ENCODE peak calls at places on chromosomes 1 and 21, in seven cellular contexts. V is AG04449, S is uterus, U is Caco-2, M is breast epithelium, B is SK-N-SH, C is small intestine. F is an unnamed sample.
A peak's percentile ranks its signal among the peaks of the same experiment; 100 is the strongest.

GRCh38 chr1:107914144-107914543 is 50.8 kb downstream of the VAV3 start:
- DNase-seq in V (no peak), S (no peak), U (no peak), M (no peak), B (no peak), C (peak; percentile 69), F (no peak)

GRCh38 chr1:198655464-198656121 is 16.8 kb downstream of the PTPRC start:
- DNase-seq in V (no peak), S (no peak), U (no peak), M (no peak), B (no peak), C (no peak), F (no peak)

GRCh38 chr1:211517006-211517405 is 25.0 kb upstream of the RD3 start:
- DNase-seq in V (no peak), S (no peak), U (peak; percentile 43), M (no peak), B (no peak), C (peak; percentile 82), F (no peak)

GRCh38 chr1:22315315-22316078 is 136.2 kb upstream of the ZBTB40 start:
- DNase-seq in V (no peak), S (no peak), U (no peak), M (peak; percentile 49), B (peak; percentile 56), C (no peak), F (peak; percentile 77)

GRCh38 chr1:82246050-82246449 is 445.3 kb downstream of the ADGRL2 start:
- DNase-seq in V (no peak), S (no peak), U (no peak), M (no peak), B (no peak), C (no peak), F (no peak)

GRCh38 chr1:10451286-10451685 is 1.5 kb downstream of the CORT start:
- DNase-seq in V (no peak), S (no peak), U (no peak), M (no peak), B (peak; percentile 65), C (no peak), F (no peak)

GRCh38 chr21:33029975-33030461 is 4.3 kb downstream of the OLIG2 start:
- DNase-seq in V (no peak), S (no peak), U (no peak), M (no peak), B (no peak), C (no peak), F (no peak)

GRCh38 chr1:207423560-207424292 is 30.4 kb upstream of the CR2 start:
- DNase-seq in V (no peak), S (no peak), U (peak; percentile 10), M (no peak), B (no peak), C (peak; percentile 9), F (no peak)

GRCh38 chr1:6350416-6351088 is 43.0 kb downstream of the ACOT7 start:
- DNase-seq in V (no peak), S (no peak), U (no peak), M (peak; percentile 86), B (peak; percentile 10), C (peak; percentile 47), F (no peak)

GRCh38 chr1:234840843-234841242 is 230.9 kb upstream of the IRF2BP2 start:
- DNase-seq in V (no peak), S (no peak), U (no peak), M (no peak), B (no peak), C (no peak), F (peak; percentile 75)

GRCh38 chr1:27981146-27981545 is 21.4 kb downstream of the XKR8 start:
- DNase-seq in V (no peak), S (no peak), U (no peak), M (no peak), B (no peak), C (no peak), F (no peak)

GRCh38 chr1:30437059-30437576 is 286.3 kb downstream of the MATN1 start:
- DNase-seq in V (no peak), S (peak; percentile 1), U (no peak), M (no peak), B (no peak), C (no peak), F (no peak)

GRCh38 chr1:154353460-154353904 is 28.2 kb downstream of the ATP8B2 start:
- DNase-seq in V (no peak), S (peak; percentile 41), U (peak; percentile 69), M (no peak), B (no peak), C (peak; percentile 96), F (no peak)

DNA sequence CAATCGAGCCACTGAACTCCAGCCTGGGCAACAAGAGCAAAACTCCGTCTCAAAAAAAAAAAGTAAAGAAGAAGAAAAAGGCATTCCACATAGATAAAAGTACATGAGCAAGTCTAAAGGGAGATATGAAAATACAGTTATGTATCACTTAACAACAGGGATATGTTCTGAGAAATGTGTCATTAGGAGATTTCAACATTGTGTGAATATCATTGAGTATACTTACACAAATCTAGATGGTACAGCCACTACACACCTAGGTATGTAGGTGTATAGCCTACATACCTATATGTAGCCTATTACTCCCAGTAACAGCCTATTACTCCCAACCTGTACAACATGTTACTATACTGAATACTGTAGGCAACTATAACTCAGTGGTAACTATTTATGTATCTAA is 12.6 kb downstream of the ARNT start:
- DNase-seq in V (no peak), S (no peak), U (no peak), M (no peak), B (no peak), C (no peak), F (no peak)
- H3K4me3 ChIP-seq in V (no peak overlapping the region), S (no peak overlapping the region), U (no peak overlapping the region), M (no peak overlapping the region), B (no peak overlapping the region), C (no peak overlapping the region), F (no peak overlapping the region)

GRCh38 chr1:29284961-29285560 is 48.7 kb downstream of the PTPRU start:
- DNase-seq in V (no peak), S (no peak), U (no peak), M (no peak), B (no peak), C (no peak), F (no peak)

GRCh38 chr1:29284286-29284960 is 48.1 kb downstream of the PTPRU start:
- DNase-seq in V (no peak), S (no peak), U (no peak), M (no peak), B (no peak), C (no peak), F (no peak)

GRCh38 chr1:29282135-29282923 is 46.0 kb downstream of the PTPRU start:
- DNase-seq in V (no peak), S (no peak), U (no peak), M (no peak), B (no peak), C (no peak), F (no peak)

GRCh38 chr1:29282924-29283803 is 46.8 kb downstream of the PTPRU start:
- DNase-seq in V (no peak), S (no peak), U (peak; percentile 70), M (no peak), B (peak; percentile 73), C (peak; percentile 40), F (peak; percentile 76)

DNA sequence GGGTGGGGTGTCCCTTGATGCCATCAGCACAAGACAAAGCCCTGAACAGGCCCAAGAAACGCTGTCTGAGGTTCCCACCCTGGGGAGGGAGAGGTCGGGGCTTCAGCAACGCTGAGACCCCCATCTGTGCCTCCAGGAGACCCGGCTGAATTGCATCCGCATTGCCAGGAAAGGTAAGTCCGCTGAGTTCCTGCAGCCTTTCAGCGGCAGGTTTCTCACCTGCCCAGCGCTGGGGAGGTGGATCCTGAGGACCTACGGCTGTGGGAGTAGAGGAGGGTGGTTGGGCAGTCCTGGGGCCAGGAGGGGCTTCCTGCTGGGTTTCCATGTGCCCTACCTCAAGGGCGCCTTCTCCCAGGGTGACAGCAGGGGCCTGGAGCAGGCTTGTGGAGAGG is 47.5 kb downstream of the PTPRU start:
- DNase-seq in V (no peak), S (no peak), U (no peak), M (no peak), B (no peak), C (no peak), F (no peak)
- H3K4me3 ChIP-seq in V (no peak overlapping the region), S (no peak overlapping the region), U (no peak overlapping the region), M (no peak overlapping the region), B (no peak overlapping the region), C (no peak overlapping the region), F (no peak overlapping the region)

GRCh38 chr1:230104395-230105244 is 37.6 kb downstream of the GALNT2 start:
- DNase-seq in V (peak; percentile 99), S (peak; percentile 89), U (peak; percentile 56), M (peak; percentile 94), B (no peak), C (peak; percentile 93), F (peak; percentile 98)
- H3K4me3 ChIP-seq in V (peak overlapping the region; percentile 29), S (no peak overlapping the region), U (no peak overlapping the region), M (peak overlapping the region; percentile 21), B (peak overlapping the region; percentile 20), C (peak overlapping the region; percentile 15), F (no peak overlapping the region)

GRCh38 chr21:21179619-21180336 is 181.6 kb downstream of the NCAM2 start:
- DNase-seq in V (no peak), S (no peak), U (no peak), M (no peak), B (no peak), C (no peak), F (peak; percentile 49)

GRCh38 chr21:21177353-21177986 is 179.3 kb downstream of the NCAM2 start:
- DNase-seq in V (no peak), S (no peak), U (no peak), M (no peak), B (no peak), C (no peak), F (no peak)

GRCh38 chr21:21174676-21175075 is 176.5 kb downstream of the NCAM2 start:
- DNase-seq in V (no peak), S (no peak), U (no peak), M (no peak), B (no peak), C (no peak), F (no peak)

GRCh38 chr21:21175798-21176334 is 177.7 kb downstream of the NCAM2 start:
- DNase-seq in V (no peak), S (no peak), U (no peak), M (no peak), B (no peak), C (no peak), F (no peak)
- H3K4me3 ChIP-seq in V (no peak overlapping the region), S (no peak overlapping the region), U (no peak overlapping the region), M (no peak overlapping the region), B (no peak overlapping the region), C (no peak overlapping the region), F (no peak overlapping the region)

GRCh38 chr1:1346501-1346890 is 2.7 kb downstream of the DVL1 start:
- DNase-seq in V (no peak), S (no peak), U (no peak), M (no peak), B (no peak), C (no peak), F (no peak)
- H3K4me3 ChIP-seq in V (peak overlapping the region; percentile 18), S (no peak overlapping the region), U (no peak overlapping the region), M (no peak overlapping the region), B (no peak overlapping the region), C (no peak overlapping the region), F (no peak overlapping the region)

GRCh38 chr1:45543599-45544417 is 6.8 kb upstream of the AKR1A1 start:
- DNase-seq in V (no peak), S (no peak), U (no peak), M (no peak), B (no peak), C (peak; percentile 90), F (peak; percentile 91)
- H3K4me3 ChIP-seq in V (no peak overlapping the region), S (no peak overlapping the region), U (no peak overlapping the region), M (no peak overlapping the region), B (no peak overlapping the region), C (no peak overlapping the region), F (no peak overlapping the region)

GRCh38 chr1:53957231-53957818 is 11.2 kb downstream of the LRRC42 start:
- DNase-seq in V (no peak), S (no peak), U (peak; percentile 66), M (no peak), B (no peak), C (peak; percentile 33), F (peak; percentile 27)
- H3K4me3 ChIP-seq in V (no peak overlapping the region), S (no peak overlapping the region), U (no peak overlapping the region), M (no peak overlapping the region), B (no peak overlapping the region), C (no peak overlapping the region), F (no peak overlapping the region)

F was measured in lower leg skin.